ENCODE peak calls at places on chromosomes 5 and 9, in eight cellular contexts. C is activated CD4-positive, CD25-positive, alpha-beta regulatory T cell treated with anti-CD3 and anti-CD28 coated beads, Interleukin-2, amount 50 U/mL, for 16 hours; N is activated T-cell treated with anti-CD3 and anti-CD28 coated beads, Interleukin-2, amount 50 U/mL, for 72 hours; M is dorsolateral prefrontal cortex; W is A549; Y is Ammon's horn; A is posterior vena cava; O is type B pancreatic cell. F is an unnamed sample.

GRCh38 chr5:43255704-43256103 is 57.5 kb downstream of the HMGCS1 start:
- DNase-seq in C (no peak), N (no peak), M (no peak), W (no peak), Y (no peak), A (no peak), O (no peak), F (no peak)

GRCh38 chr5:122849746-122850145 is 4.3 kb downstream of the SNX24 start:
- DNase-seq in C (no peak), N (no peak), M (no peak), W (no peak), Y (peak), A (no peak), O (no peak), F (no peak)

GRCh38 chr5:125480901-125481300 is 734.5 kb upstream of the ZNF608 start:
- DNase-seq in C (no peak), N (no peak), M (no peak), W (no peak), Y (no peak), A (no peak), O (no peak), F (no peak)

GRCh38 chr9:124285903-124286291 is 28.1 kb downstream of the NEK6 start:
- DNase-seq in C (peak), N (peak), M (no peak), W (no peak), Y (peak), A (peak), O (no peak), F (peak)

GRCh38 chr9:2158111-2158610 is 143.0 kb downstream of the SMARCA2 start:
- DNase-seq in C (peak), N (peak), M (peak), W (peak), Y (peak), A (no peak), O (no peak), F (peak)

GRCh38 chr9:133619791-133620190 is 10.6 kb upstream of the FAM163B start:
- DNase-seq in C (no peak), N (peak), M (no peak), W (no peak), Y (peak), A (no peak), O (no peak), F (peak)

GRCh38 chr5:38831117-38831516 is 14.7 kb upstream of the OSMR start:
- DNase-seq in C (no peak), N (no peak), M (no peak), W (no peak), Y (no peak), A (no peak), O (no peak), F (no peak)

GRCh38 chr9:98047002-98047401 is 9.5 kb upstream of the NANS start:
- DNase-seq in C (no peak), N (no peak), M (no peak), W (no peak), Y (no peak), A (no peak), O (no peak), F (no peak)

GRCh38 chr5:113276001-113276400 is 158.8 kb downstream of the TSSK1B start:
- DNase-seq in C (no peak), N (no peak), M (no peak), W (no peak), Y (no peak), A (no peak), O (no peak), F (no peak)

GRCh38 chr5:78983601-78984000 is 1.5 kb downstream of the ARSB start:
- DNase-seq in C (no peak), N (no peak), M (no peak), W (no peak), Y (peak), A (no peak), O (no peak), F (no peak)

GRCh38 chr9:124010665-124011321 is 775 bp upstream of the LHX2 start:
- DNase-seq in C (no peak), N (peak), M (no peak), W (peak), Y (no peak), A (peak), O (no peak), F (no peak)

GRCh38 chr5:179312557-179313235 is 32.6 kb downstream of the ADAMTS2 start:
- DNase-seq in C (no peak), N (no peak), M (no peak), W (no peak), Y (no peak), A (peak), O (no peak), F (peak)

GRCh38 chr9:33697171-33697570 is 98.2 kb upstream of the PRSS3 start:
- DNase-seq in C (no peak), N (no peak), M (no peak), W (no peak), Y (no peak), A (no peak), O (no peak), F (no peak)

GRCh38 chr5:14424011-14424685 is 157.4 kb upstream of the OTULINL start:
- DNase-seq in C (no peak), N (peak), M (no peak), W (no peak), Y (no peak), A (no peak), O (no peak), F (no peak)

GRCh38 chr9:134525841-134526797 is 115.5 kb upstream of the COL5A1 start:
- DNase-seq in C (no peak), N (no peak), M (peak), W (no peak), Y (no peak), A (peak), O (peak), F (peak)

GRCh38 chr5:96942911-96943310 is 7.0 kb downstream of the LNPEP start:
- DNase-seq in C (no peak), N (no peak), M (no peak), W (no peak), Y (no peak), A (no peak), O (no peak), F (no peak)

F was measured in kidney.